ENCODE peak calls at places on chromosome 3, in six cellular contexts. J, Z, V, E, F and P are unnamed samples.

GRCh38 chr3:16352428-16352827 is 87.4 kb downstream of the OXNAD1 start:
- DNase-seq in V (no peak), Z (no peak), F (no peak), E (no peak), J (no peak), P (no peak)

GRCh38 chr3:45204136-45204535 is 22.0 kb downstream of the TMEM158 start:
- DNase-seq in Z (no peak), V (no peak), E (no peak), F (no peak), J (peak), P (no peak)

GRCh38 chr3:82281205-82281604 is 519.8 kb upstream of the GBE1 start:
- DNase-seq in Z (no peak), V (peak), E (no peak), F (no peak), J (no peak), P (no peak)

GRCh38 chr3:128236667-128237066 is 83.4 kb downstream of the EEFSEC start:
- DNase-seq in J (no peak), Z (no peak), V (no peak), E (no peak), F (peak), P (no peak)

GRCh38 chr3:80733522-80734176 is 965.9 kb upstream of the ROBO1 start:
- DNase-seq in F (no peak), V (peak), J (no peak), Z (no peak), E (no peak), P (no peak)

GRCh38 chr3:14863324-14864100 is 44.8 kb downstream of the FGD5 start:
- DNase-seq in F (no peak), J (no peak), Z (no peak), E (no peak), V (peak), P (no peak)

GRCh38 chr3:108047987-108048386 is 42.8 kb downstream of the CD47 start:
- DNase-seq in E (no peak), J (no peak), Z (no peak), F (no peak), V (no peak), P (no peak)

GRCh38 chr3:194082596-194083220 is 53.2 kb upstream of the HES1 start:
- DNase-seq in J (no peak), E (no peak), F (no peak), Z (no peak), V (no peak), P (no peak)

GRCh38 chr3:194870394-194871110 is 184.9 kb downstream of the FAM43A start:
- DNase-seq in Z (no peak), E (no peak), V (peak), F (no peak), J (no peak), P (no peak)

GRCh38 chr3:4720316-4721075 is 227.3 kb downstream of the ITPR1 start:
- DNase-seq in J (no peak), V (peak), E (peak), Z (no peak), F (no peak), P (no peak)

GRCh38 chr3:196284396-196284795 is 3.1 kb downstream of the PCYT1A start:
- DNase-seq in Z (no peak), F (no peak), J (no peak), E (no peak), V (no peak), P (no peak)

GRCh38 chr3:48543271-48543866 is 13.2 kb downstream of the PFKFB4 start:
- DNase-seq in F (no peak), V (no peak), Z (no peak), E (no peak), J (no peak), P (no peak)

GRCh38 chr3:72322264-72322976 is 525.8 kb downstream of the SHQ1 start:
- DNase-seq in V (no peak), J (no peak), E (no peak), F (no peak), Z (no peak), P (no peak)

GRCh38 chr3:127152676-127153505 is 40.0 kb upstream of the PRR23E start:
- DNase-seq in F (no peak), Z (no peak), E (no peak), J (no peak), V (no peak), P (no peak)

GRCh38 chr3:58383904-58384303 is 49.7 kb downstream of the PDHB start:
- DNase-seq in E (no peak), V (peak), F (no peak), J (peak), Z (no peak), P (no peak)

GRCh38 chr3:182364323-182364722 is 429.0 kb upstream of the ATP11B start:
- DNase-seq in V (peak), J (no peak), F (peak), Z (no peak), E (no peak), P (no peak)

GRCh38 chr3:65828706-65829105 is 210.0 kb downstream of the MAGI1 start:
- DNase-seq in E (no peak), Z (no peak), J (no peak), V (peak), F (no peak), P (no peak)

GRCh38 chr3:62607287-62608029 is 234.1 kb upstream of the FEZF2 start:
- DNase-seq in F (no peak), Z (no peak), J (no peak), E (no peak), V (peak), P (no peak)

GRCh38 chr3:98482717-98483482 is 14.6 kb upstream of the OR5K2 start:
- DNase-seq in V (peak), E (no peak), Z (no peak), J (no peak), F (no peak), P (no peak)

GRCh38 chr3:184599143-184599542 is 37.6 kb downstream of the EPHB3 start:
- DNase-seq in V (no peak), F (no peak), J (no peak), Z (no peak), E (no peak), P (no peak)

GRCh38 chr3:196688349-196688748 is 23.7 kb downstream of the CEP19 start:
- DNase-seq in J (no peak), E (no peak), Z (no peak), V (no peak), F (peak), P (no peak)

GRCh38 chr3:41167722-41168497 is 31.4 kb upstream of the CTNNB1 start:
- DNase-seq in Z (no peak), E (no peak), V (no peak), J (no peak), F (no peak), P (no peak)

GRCh38 chr3:27628029-27628750 is 93.9 kb downstream of the EOMES start:
- DNase-seq in V (no peak), F (no peak), J (no peak), Z (no peak), E (no peak), P (no peak)

GRCh38 chr3:29696311-29696710 is 415.4 kb downstream of the RBMS3 start:
- DNase-seq in Z (no peak), F (no peak), E (no peak), V (no peak), J (no peak), P (no peak)

GRCh38 chr3:166810741-166811445 is 569.2 kb downstream of the ZBBX start:
- DNase-seq in E (no peak), F (no peak), V (no peak), J (no peak), Z (no peak), P (no peak)

GRCh38 chr3:15053541-15053940 is 11.6 kb downstream of the MRPS25 start:
- DNase-seq in F (no peak), V (no peak), J (no peak), Z (no peak), E (no peak), P (no peak)

GRCh38 chr3:161420746-161421145 is 49.4 kb upstream of the SPTSSB start:
- DNase-seq in Z (no peak), J (peak), V (peak), F (peak), E (no peak), P (no peak)

GRCh38 chr3:49098910-49099630 is 5.2 kb upstream of the QRICH1 start:
- DNase-seq in E (no peak), F (no peak), Z (no peak), J (no peak), V (no peak), P (no peak)

GRCh38 chr3:194083253-194084224 is 52.4 kb upstream of the HES1 start:
- DNase-seq in E (no peak), J (no peak), F (no peak), V (no peak), Z (no peak), P (no peak)

GRCh38 chr3:111831840-111832239 is 27.2 kb upstream of the PHLDB2 start:
- DNase-seq in J (no peak), F (no peak), Z (no peak), V (no peak), E (no peak), P (no peak)

GRCh38 chr3:129003578-129004112 is 2.5 kb downstream of the EFCC1 start:
- DNase-seq in F (peak), V (no peak), Z (no peak), J (no peak), E (no peak), P (no peak)

GRCh38 chr3:185656321-185656840 is 70.3 kb downstream of the SENP2 start:
- DNase-seq in V (no peak), F (no peak), J (peak), E (peak), Z (no peak), P (peak)